ENCODE peak calls at places on chromosomes 1 and 21, in seven cellular contexts. P is GM20000, S is spleen, F is WTC11, N is cardiac fibroblast, J is BJ, K is esophagus squamous epithelium. C is an unnamed sample.

GRCh38 chr1:94801919-94802546 is 18.1 kb upstream of the SLC44A3 start:
- DNase-seq in P (peak; percentile 35), S (peak; percentile 82), F (peak; percentile 46), N (peak; percentile 92), J (peak; percentile 59), K (no peak), C (peak; percentile 53)

GRCh38 chr1:19860418-19860817 is 21.8 kb upstream of the OTUD3 start:
- DNase-seq in P (no peak), S (no peak), F (no peak), N (no peak), J (no peak), K (no peak), C (no peak)

GRCh38 chr1:215083408-215083961 is 948 bp downstream of the KCNK2 start:
- DNase-seq in P (no peak), S (peak; percentile 58), F (peak; percentile 18), N (peak; percentile 25), J (no peak), K (no peak), C (no peak)

GRCh38 chr1:44037154-44037553 is 5.9 kb upstream of the SLC6A9 start:
- DNase-seq in P (no peak), S (no peak), F (no peak), N (no peak), J (no peak), K (no peak), C (no peak)

GRCh38 chr1:115158181-115158580 is 68.9 kb upstream of the TSPAN2 start:
- DNase-seq in P (no peak), S (no peak), F (no peak), N (peak; percentile 63), J (no peak), K (no peak), C (no peak)

GRCh38 chr1:70978623-70979022 is 69.0 kb downstream of the PTGER3 start:
- DNase-seq in P (no peak), S (no peak), F (no peak), N (no peak), J (no peak), K (no peak), C (no peak)

GRCh38 chr1:155134858-155135415 is 715 bp upstream of the SLC50A1 start:
- DNase-seq in P (peak; percentile 74), S (peak; percentile 89), F (peak; percentile 50), N (peak; percentile 98), J (peak; percentile 80), K (peak; percentile 52), C (peak; percentile 67)

GRCh38 chr1:94954292-94955220 is 27.6 kb upstream of the CNN3 start:
- DNase-seq in P (no peak), S (no peak), F (no peak), N (no peak), J (no peak), K (no peak), C (no peak)

GRCh38 chr1:180345148-180345547 is 115.1 kb downstream of the LHX4 start:
- DNase-seq in P (no peak), S (no peak), F (no peak), N (no peak), J (no peak), K (no peak), C (no peak)

GRCh38 chr1:186008920-186009737 is 274.9 kb downstream of the HMCN1 start:
- DNase-seq in P (no peak), S (no peak), F (no peak), N (peak; percentile 88), J (no peak), K (no peak), C (no peak)

GRCh38 chr1:76095800-76096199 is 21.3 kb downstream of the ST6GALNAC3 start:
- DNase-seq in P (no peak), S (no peak), F (peak; percentile 57), N (no peak), J (no peak), K (no peak), C (no peak)

GRCh38 chr21:41171210-41171609 is 3.2 kb downstream of the BACE2 start:
- DNase-seq in P (no peak), S (no peak), F (no peak), N (peak; percentile 75), J (no peak), K (no peak), C (no peak)

GRCh38 chr1:182806015-182806678 is 16.6 kb downstream of the NPL start:
- DNase-seq in P (no peak), S (no peak), F (peak; percentile 82), N (no peak), J (no peak), K (no peak), C (no peak)

GRCh38 chr1:238982736-238983135 is 403.6 kb upstream of the CHRM3 start:
- DNase-seq in P (no peak), S (no peak), F (no peak), N (no peak), J (no peak), K (no peak), C (no peak)

DNA sequence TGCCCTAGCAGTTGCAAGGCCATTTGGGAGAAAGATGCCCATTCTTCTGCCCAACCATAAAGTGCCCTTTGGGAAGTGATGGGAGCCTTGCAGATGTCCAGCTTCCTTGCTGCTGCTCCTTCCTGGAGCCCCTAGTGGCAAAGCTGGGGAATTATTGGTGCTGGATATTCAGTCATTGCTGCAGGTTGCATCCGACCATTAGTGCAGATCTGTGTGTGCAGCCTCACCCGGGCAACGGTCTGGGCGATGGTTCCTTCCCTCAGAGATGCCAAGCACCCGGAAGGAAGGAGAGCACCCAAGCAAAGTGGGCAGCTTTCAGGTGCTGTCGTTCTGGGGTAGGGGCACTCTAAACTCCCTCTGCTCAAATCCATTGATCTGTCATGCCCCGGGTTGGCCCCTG is 467.3 kb downstream of the PTPRU start:
- DNase-seq in P (peak; percentile 61), S (no peak), F (peak; percentile 43), N (peak; percentile 51), J (no peak), K (no peak), C (no peak)
- TF ChIP-seq CTCF in P (peak; percentile 44), S (peak; percentile 44), F (peak; percentile 41), N (peak; percentile 90), J (peak; percentile 91), K (peak; percentile 69), C (peak; percentile 42)

GRCh38 chr21:45859762-45860357 is 121.7 kb upstream of the COL6A1 start:
- DNase-seq in P (no peak), S (peak; percentile 63), F (no peak), N (no peak), J (no peak), K (no peak), C (no peak)
- TF ChIP-seq CTCF in P (no peak), S (no peak), F (no peak), N (no peak), J (no peak), K (no peak), C (no peak)

GRCh38 chr1:28983509-28984310 is 69.3 kb downstream of the EPB41 start:
- DNase-seq in P (no peak), S (no peak), F (peak; percentile 47), N (no peak), J (no peak), K (no peak), C (no peak)
- TF ChIP-seq CTCF in P (no peak), S (no peak), F (no peak), N (no peak), J (no peak), K (no peak), C (no peak)

DNA sequence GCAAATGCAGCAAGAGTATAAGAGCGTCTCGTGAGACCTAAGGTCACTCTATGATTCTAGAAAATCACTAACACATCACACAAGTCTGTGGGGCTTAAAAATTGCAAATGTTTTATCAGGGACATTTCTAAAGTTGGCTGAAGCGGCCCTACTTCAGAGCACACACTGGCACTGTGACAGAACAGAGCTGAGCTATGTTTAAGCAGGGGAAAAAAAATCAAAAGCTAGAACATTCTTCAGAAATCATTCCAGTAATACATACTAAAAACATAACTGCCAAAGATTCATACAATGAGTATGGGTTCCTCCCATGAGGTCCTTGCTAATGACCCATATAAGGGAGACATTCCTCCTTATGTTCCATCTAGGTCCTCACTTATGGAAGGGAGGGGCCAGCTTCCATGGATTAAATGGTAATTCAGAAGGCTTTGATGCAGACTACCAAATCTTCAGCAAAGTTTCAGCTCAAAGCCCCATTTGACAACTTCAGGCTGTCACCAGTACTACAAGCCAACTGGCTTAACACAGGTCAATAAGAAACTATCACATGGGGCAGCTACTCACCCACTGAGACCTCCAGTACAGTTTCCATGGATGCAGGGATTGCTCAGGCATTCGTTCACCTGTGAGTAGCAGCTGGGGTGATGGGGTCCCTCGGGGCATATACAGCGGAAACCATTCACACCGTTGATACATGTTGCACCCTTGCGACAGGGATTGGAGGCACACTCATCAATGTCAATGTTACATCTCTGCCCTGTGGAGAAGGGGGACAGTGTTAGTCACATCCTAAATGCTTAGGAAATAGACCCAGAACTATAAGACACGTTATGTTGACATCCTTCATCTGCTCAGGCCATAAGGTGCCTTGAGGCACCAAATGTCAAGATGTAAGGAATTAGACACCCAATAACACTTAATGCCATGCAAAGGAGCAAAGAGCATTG is 58.4 kb upstream of the ADAM30 start:
- DNase-seq in P (no peak), S (no peak), F (no peak), N (no peak), J (no peak), K (no peak), C (no peak)
- TF ChIP-seq CTCF in P (no peak), S (no peak), F (no peak), N (peak; percentile 15), J (no peak), K (no peak), C (no peak)